ENCODE peak calls at places on chromosomes 5 and 9, in four cellular contexts. C is sciatic nerve, G is non-pigmented ciliary epithelial cell, I is OCI-LY7. J is an unnamed sample.

GRCh38 chr5:166883016-166883415 is 1408.4 kb upstream of the WWC1 start:
- DNase-seq in C (no peak), G (no peak), I (no peak), J (no peak)

GRCh38 chr9:134443169-134444039 is 117.1 kb downstream of the RXRA start:
- DNase-seq in C (peak), G (peak), I (peak), J (peak)

GRCh38 chr5:108788142-108788541 is 40.4 kb downstream of the FER start:
- DNase-seq in C (no peak), G (no peak), I (no peak), J (no peak)

GRCh38 chr5:113807384-113808053 is 294.0 kb downstream of the YTHDC2 start:
- DNase-seq in C (no peak), G (no peak), I (no peak), J (peak)

GRCh38 chr5:33227746-33228145 is 213.0 kb upstream of the TARS1 start:
- DNase-seq in C (no peak), G (no peak), I (no peak), J (no peak)

GRCh38 chr5:92836861-92837755 is 743.9 kb downstream of the NR2F1-AS1 start:
- DNase-seq in C (no peak), G (peak), I (no peak), J (peak)

GRCh38 chr5:2369178-2369577 is 382.3 kb downstream of the IRX2 start:
- DNase-seq in C (no peak), G (no peak), I (no peak), J (no peak)

GRCh38 chr9:132141364-132141947 is 20.4 kb upstream of the NTNG2 start:
- DNase-seq in C (no peak), G (no peak), I (no peak), J (no peak)

GRCh38 chr9:98611986-98612505 is 96.7 kb downstream of the GABBR2 start:
- DNase-seq in C (no peak), G (no peak), I (no peak), J (no peak)

GRCh38 chr9:132804576-132805295 is 73.3 kb downstream of the AK8 start:
- DNase-seq in C (peak), G (no peak), I (peak), J (no peak)

GRCh38 chr5:157552650-157553049 is 22.9 kb downstream of the ADAM19 start:
- DNase-seq in C (no peak), G (no peak), I (no peak), J (no peak)

GRCh38 chr5:137997726-137998213 is 35.1 kb downstream of the FAM13B start:
- DNase-seq in C (no peak), G (no peak), I (peak), J (no peak)

GRCh38 chr9:109247228-109247627 is 73.6 kb downstream of the EPB41L4B start:
- DNase-seq in C (no peak), G (no peak), I (no peak), J (no peak)

GRCh38 chr9:116765009-116765408 is 77.9 kb downstream of the TRIM32 start:
- DNase-seq in C (no peak), G (no peak), I (no peak), J (no peak)

GRCh38 chr9:3467593-3468219 is 58.1 kb downstream of the RFX3 start:
- DNase-seq in C (peak), G (peak), I (peak), J (no peak)

GRCh38 chr9:121862371-121862970 is 211.0 kb downstream of the DAB2IP start:
- DNase-seq in C (peak), G (no peak), I (no peak), J (no peak)

GRCh38 chr5:107218457-107219193 is 452.1 kb downstream of the EFNA5 start:
- DNase-seq in C (no peak), G (peak), I (no peak), J (no peak)

GRCh38 chr5:69024241-69024651 is 69.6 kb upstream of the SLC30A5 start:
- DNase-seq in C (no peak), G (no peak), I (peak), J (no peak)

GRCh38 chr9:116626762-116627161 is 60.3 kb upstream of the TRIM32 start:
- DNase-seq in C (no peak), G (no peak), I (no peak), J (no peak)

GRCh38 chr5:14872070-14872989 is 752 bp upstream of the ANKH start:
- DNase-seq in C (peak), G (no peak), I (peak), J (no peak)

GRCh38 chr5:10328323-10328722 is 20.6 kb upstream of the CMBL start:
- DNase-seq in C (peak), G (no peak), I (no peak), J (no peak)

GRCh38 chr9:5587024-5587423 is 41.9 kb upstream of the RIC1 start:
- DNase-seq in C (no peak), G (peak), I (no peak), J (no peak)

GRCh38 chr9:1120500-1120899 is 70.3 kb downstream of the DMRT2 start:
- DNase-seq in C (no peak), G (no peak), I (no peak), J (no peak)

GRCh38 chr9:94554439-94555331 is at the start of gene PCAT7:
- DNase-seq in C (no peak), G (no peak), I (peak), J (no peak)

J was measured in BJ.